ENCODE peak calls at places on chromosomes 11 and 22, in nine cellular contexts. One of them, this sample, is unnamed.

GRCh38 chr11:72741429-72741833 is 10.8 kb downstream of the ARAP1 start:
- DNase-seq in CD8-positive, alpha-beta T cell: no peak
- DNase-seq in C1 segment of cervical spinal cord: peak; percentile 47
- DNase-seq in EL: peak; percentile 42
- DNase-seq in neural progenitor cell: peak; percentile 38
- DNase-seq in NCI-H748 treated with DMSO at 0.1 percent for 48 hours: no peak
- DNase-seq in GM19239: no peak
- DNase-seq in NCI-H1048: no peak
- DNase-seq in stimulated activated CD4-positive, alpha-beta T cell treated with anti-CD3 and anti-CD28 coated beads, Interleukin-4, amount 100 ng/mL, for 1 hour: no peak
- DNase-seq in this sample: no peak

GRCh38 chr11:132817387-132817786 is 714.9 kb downstream of the OPCML start:
- DNase-seq in C1 segment of cervical spinal cord: no peak
- DNase-seq in stimulated activated CD4-positive, alpha-beta T cell treated with anti-CD3 and anti-CD28 coated beads, Interleukin-4, amount 100 ng/mL, for 1 hour: no peak
- DNase-seq in CD8-positive, alpha-beta T cell: no peak
- DNase-seq in EL: no peak
- DNase-seq in NCI-H748 treated with DMSO at 0.1 percent for 48 hours: no peak
- DNase-seq in GM19239: no peak
- DNase-seq in neural progenitor cell: no peak
- DNase-seq in NCI-H1048: no peak
- DNase-seq in this sample: no peak

GRCh38 chr22:45629469-45630089 is 42.1 kb upstream of the ATXN10 start:
- DNase-seq in GM19239: no peak
- DNase-seq in C1 segment of cervical spinal cord: no peak
- DNase-seq in NCI-H748 treated with DMSO at 0.1 percent for 48 hours: peak; percentile 29
- DNase-seq in neural progenitor cell: no peak
- DNase-seq in EL: no peak
- DNase-seq in stimulated activated CD4-positive, alpha-beta T cell treated with anti-CD3 and anti-CD28 coated beads, Interleukin-4, amount 100 ng/mL, for 1 hour: no peak
- DNase-seq in CD8-positive, alpha-beta T cell: no peak
- DNase-seq in NCI-H1048: no peak
- DNase-seq in this sample: no peak

GRCh38 chr11:107859459-107860239 is 1.1 kb upstream of the SLC35F2 start:
- DNase-seq in C1 segment of cervical spinal cord: no peak
- DNase-seq in stimulated activated CD4-positive, alpha-beta T cell treated with anti-CD3 and anti-CD28 coated beads, Interleukin-4, amount 100 ng/mL, for 1 hour: peak; percentile 34
- DNase-seq in NCI-H1048: no peak
- DNase-seq in GM19239: no peak
- DNase-seq in NCI-H748 treated with DMSO at 0.1 percent for 48 hours: peak; percentile 19
- DNase-seq in neural progenitor cell: peak; percentile 81
- DNase-seq in EL: peak; percentile 35
- DNase-seq in CD8-positive, alpha-beta T cell: peak; percentile 51
- DNase-seq in this sample: peak; percentile 51

GRCh38 chr22:31206896-31207687 is 5.0 kb upstream of the LIMK2 start:
- DNase-seq in CD8-positive, alpha-beta T cell: no peak
- DNase-seq in NCI-H748 treated with DMSO at 0.1 percent for 48 hours: no peak
- DNase-seq in GM19239: no peak
- DNase-seq in NCI-H1048: no peak
- DNase-seq in stimulated activated CD4-positive, alpha-beta T cell treated with anti-CD3 and anti-CD28 coated beads, Interleukin-4, amount 100 ng/mL, for 1 hour: no peak
- DNase-seq in EL: no peak
- DNase-seq in neural progenitor cell: no peak
- DNase-seq in C1 segment of cervical spinal cord: no peak
- DNase-seq in this sample: peak; percentile 81

GRCh38 chr11:12167098-12167999 is 57.0 kb downstream of the MICAL2 start:
- DNase-seq in GM19239: no peak
- DNase-seq in C1 segment of cervical spinal cord: no peak
- DNase-seq in NCI-H1048: no peak
- DNase-seq in EL: peak; percentile 92
- DNase-seq in neural progenitor cell: no peak
- DNase-seq in stimulated activated CD4-positive, alpha-beta T cell treated with anti-CD3 and anti-CD28 coated beads, Interleukin-4, amount 100 ng/mL, for 1 hour: no peak
- DNase-seq in CD8-positive, alpha-beta T cell: no peak
- DNase-seq in NCI-H748 treated with DMSO at 0.1 percent for 48 hours: peak; percentile 6
- DNase-seq in this sample: peak; percentile 94

GRCh38 chr22:44567846-44568493 is 69.9 kb upstream of the RTL6 start:
- DNase-seq in NCI-H1048: no peak
- DNase-seq in neural progenitor cell: no peak
- DNase-seq in GM19239: no peak
- DNase-seq in CD8-positive, alpha-beta T cell: peak; percentile 72
- DNase-seq in stimulated activated CD4-positive, alpha-beta T cell treated with anti-CD3 and anti-CD28 coated beads, Interleukin-4, amount 100 ng/mL, for 1 hour: peak; percentile 42
- DNase-seq in NCI-H748 treated with DMSO at 0.1 percent for 48 hours: peak; percentile 19
- DNase-seq in C1 segment of cervical spinal cord: no peak
- DNase-seq in EL: peak; percentile 53
- DNase-seq in this sample: peak; percentile 61

GRCh38 chr11:17845431-17845881 is 110.9 kb downstream of the KCNC1 start:
- DNase-seq in CD8-positive, alpha-beta T cell: no peak
- DNase-seq in EL: peak; percentile 37
- DNase-seq in NCI-H1048: no peak
- DNase-seq in stimulated activated CD4-positive, alpha-beta T cell treated with anti-CD3 and anti-CD28 coated beads, Interleukin-4, amount 100 ng/mL, for 1 hour: no peak
- DNase-seq in C1 segment of cervical spinal cord: no peak
- DNase-seq in GM19239: no peak
- DNase-seq in NCI-H748 treated with DMSO at 0.1 percent for 48 hours: no peak
- DNase-seq in neural progenitor cell: no peak
- DNase-seq in this sample: no peak

GRCh38 chr22:31085493-31085824 is 4.3 kb downstream of the SMTN start:
- DNase-seq in stimulated activated CD4-positive, alpha-beta T cell treated with anti-CD3 and anti-CD28 coated beads, Interleukin-4, amount 100 ng/mL, for 1 hour: no peak
- DNase-seq in EL: no peak
- DNase-seq in NCI-H748 treated with DMSO at 0.1 percent for 48 hours: no peak
- DNase-seq in C1 segment of cervical spinal cord: peak; percentile 83
- DNase-seq in GM19239: peak; percentile 13
- DNase-seq in CD8-positive, alpha-beta T cell: no peak
- DNase-seq in neural progenitor cell: peak; percentile 66
- DNase-seq in NCI-H1048: no peak
- DNase-seq in this sample: no peak

GRCh38 chr11:1532606-1533341 is 39.3 kb downstream of the DUSP8 start:
- DNase-seq in neural progenitor cell: no peak
- DNase-seq in NCI-H748 treated with DMSO at 0.1 percent for 48 hours: no peak
- DNase-seq in stimulated activated CD4-positive, alpha-beta T cell treated with anti-CD3 and anti-CD28 coated beads, Interleukin-4, amount 100 ng/mL, for 1 hour: no peak
- DNase-seq in CD8-positive, alpha-beta T cell: no peak
- DNase-seq in GM19239: no peak
- DNase-seq in NCI-H1048: no peak
- DNase-seq in C1 segment of cervical spinal cord: no peak
- DNase-seq in EL: peak; percentile 72
- DNase-seq in this sample: no peak

GRCh38 chr11:112570335-112570734 is 309.7 kb upstream of the PLET1 start:
- DNase-seq in NCI-H748 treated with DMSO at 0.1 percent for 48 hours: no peak
- DNase-seq in EL: no peak
- DNase-seq in CD8-positive, alpha-beta T cell: no peak
- DNase-seq in C1 segment of cervical spinal cord: no peak
- DNase-seq in NCI-H1048: peak; percentile 48
- DNase-seq in GM19239: no peak
- DNase-seq in neural progenitor cell: no peak
- DNase-seq in stimulated activated CD4-positive, alpha-beta T cell treated with anti-CD3 and anti-CD28 coated beads, Interleukin-4, amount 100 ng/mL, for 1 hour: no peak
- DNase-seq in this sample: no peak

GRCh38 chr22:31566484-31566883 is 70.1 kb downstream of the SFI1 start:
- DNase-seq in CD8-positive, alpha-beta T cell: no peak
- DNase-seq in C1 segment of cervical spinal cord: no peak
- DNase-seq in NCI-H1048: no peak
- DNase-seq in EL: no peak
- DNase-seq in NCI-H748 treated with DMSO at 0.1 percent for 48 hours: no peak
- DNase-seq in stimulated activated CD4-positive, alpha-beta T cell treated with anti-CD3 and anti-CD28 coated beads, Interleukin-4, amount 100 ng/mL, for 1 hour: no peak
- DNase-seq in GM19239: no peak
- DNase-seq in neural progenitor cell: no peak
- DNase-seq in this sample: no peak

GRCh38 chr11:119671561-119672015 is 57.4 kb downstream of the NECTIN1 start:
- DNase-seq in EL: no peak
- DNase-seq in neural progenitor cell: peak; percentile 24
- DNase-seq in CD8-positive, alpha-beta T cell: no peak
- DNase-seq in stimulated activated CD4-positive, alpha-beta T cell treated with anti-CD3 and anti-CD28 coated beads, Interleukin-4, amount 100 ng/mL, for 1 hour: no peak
- DNase-seq in NCI-H1048: no peak
- DNase-seq in C1 segment of cervical spinal cord: peak; percentile 53
- DNase-seq in NCI-H748 treated with DMSO at 0.1 percent for 48 hours: no peak
- DNase-seq in GM19239: no peak
- DNase-seq in this sample: no peak

GRCh38 chr11:124763156-124763947 is 1.3 kb upstream of the ESAM start:
- DNase-seq in NCI-H1048: peak; percentile 69
- DNase-seq in NCI-H748 treated with DMSO at 0.1 percent for 48 hours: peak; percentile 30
- DNase-seq in CD8-positive, alpha-beta T cell: peak; percentile 93
- DNase-seq in EL: peak; percentile 68
- DNase-seq in GM19239: no peak
- DNase-seq in stimulated activated CD4-positive, alpha-beta T cell treated with anti-CD3 and anti-CD28 coated beads, Interleukin-4, amount 100 ng/mL, for 1 hour: peak; percentile 90
- DNase-seq in C1 segment of cervical spinal cord: no peak
- DNase-seq in neural progenitor cell: peak; percentile 95
- DNase-seq in this sample: peak; percentile 71

GRCh38 chr11:70637186-70637800 is 239.0 kb downstream of the CTTN start:
- DNase-seq in NCI-H1048: no peak
- DNase-seq in stimulated activated CD4-positive, alpha-beta T cell treated with anti-CD3 and anti-CD28 coated beads, Interleukin-4, amount 100 ng/mL, for 1 hour: no peak
- DNase-seq in CD8-positive, alpha-beta T cell: no peak
- DNase-seq in EL: no peak
- DNase-seq in GM19239: no peak
- DNase-seq in NCI-H748 treated with DMSO at 0.1 percent for 48 hours: no peak
- DNase-seq in neural progenitor cell: peak; percentile 25
- DNase-seq in C1 segment of cervical spinal cord: no peak
- DNase-seq in this sample: no peak

GRCh38 chr22:45227645-45228400 is 12.9 kb downstream of the KIAA0930 start:
- DNase-seq in stimulated activated CD4-positive, alpha-beta T cell treated with anti-CD3 and anti-CD28 coated beads, Interleukin-4, amount 100 ng/mL, for 1 hour: no peak
- DNase-seq in CD8-positive, alpha-beta T cell: no peak
- DNase-seq in neural progenitor cell: peak; percentile 41
- DNase-seq in NCI-H1048: no peak
- DNase-seq in EL: no peak
- DNase-seq in NCI-H748 treated with DMSO at 0.1 percent for 48 hours: no peak
- DNase-seq in GM19239: no peak
- DNase-seq in C1 segment of cervical spinal cord: peak; percentile 31
- DNase-seq in this sample: no peak

GRCh38 chr11:117837791-117838190 is 13.2 kb upstream of the FXYD2 start:
- DNase-seq in CD8-positive, alpha-beta T cell: peak; percentile 50
- DNase-seq in neural progenitor cell: no peak
- DNase-seq in stimulated activated CD4-positive, alpha-beta T cell treated with anti-CD3 and anti-CD28 coated beads, Interleukin-4, amount 100 ng/mL, for 1 hour: no peak
- DNase-seq in GM19239: no peak
- DNase-seq in EL: no peak
- DNase-seq in C1 segment of cervical spinal cord: no peak
- DNase-seq in NCI-H748 treated with DMSO at 0.1 percent for 48 hours: no peak
- DNase-seq in NCI-H1048: no peak
- DNase-seq in this sample: no peak

GRCh38 chr11:117591316-117592039 is 205.5 kb downstream of the DSCAML1 start:
- DNase-seq in stimulated activated CD4-positive, alpha-beta T cell treated with anti-CD3 and anti-CD28 coated beads, Interleukin-4, amount 100 ng/mL, for 1 hour: no peak
- DNase-seq in GM19239: no peak
- DNase-seq in C1 segment of cervical spinal cord: no peak
- DNase-seq in CD8-positive, alpha-beta T cell: no peak
- DNase-seq in EL: no peak
- DNase-seq in NCI-H1048: no peak
- DNase-seq in neural progenitor cell: no peak
- DNase-seq in NCI-H748 treated with DMSO at 0.1 percent for 48 hours: no peak
- DNase-seq in this sample: no peak